ENCODE peak calls at places on chromosomes 4 and X, in nine cellular contexts. V, K, T, D, G, Y, A, U and P are unnamed samples.

GRCh38 chr4:185357220-185357619 is 38.5 kb downstream of the LRP2BP start:
- DNase-seq in V (no peak), K (no peak), T (peak), D (no peak), G (no peak), Y (no peak), A (no peak), U (no peak), P (no peak)

GRCh38 chr4:26242451-26242850 is 78.4 kb upstream of the RBPJ start:
- DNase-seq in V (peak), K (no peak), T (no peak), D (no peak), G (no peak), Y (no peak), A (no peak), U (no peak), P (no peak)

GRCh38 chrX:65677954-65678469 is 10.6 kb downstream of the MSN start:
- DNase-seq in V (peak), K (no peak), T (no peak), D (no peak), G (peak), Y (no peak), A (no peak), U (peak), P (no peak)

GRCh38 chrX:122582280-122582679 is 601.8 kb upstream of the GRIA3 start:
- DNase-seq in V (peak), K (no peak), T (no peak), D (no peak), G (no peak), Y (no peak), A (no peak), U (no peak), P (no peak)

GRCh38 chr4:72895408-72895807 is 174.1 kb downstream of the COX18 start:
- DNase-seq in V (no peak), K (no peak), T (no peak), D (no peak), G (no peak), Y (no peak), A (no peak), U (no peak), P (no peak)

GRCh38 chrX:97638621-97639020 is 754.9 kb downstream of the RPA4 start:
- DNase-seq in V (no peak), K (no peak), T (no peak), D (no peak), G (no peak), Y (no peak), A (no peak), U (no peak), P (no peak)

GRCh38 chr4:89284828-89285227 is 22.8 kb downstream of the GPRIN3 start:
- DNase-seq in V (no peak), K (no peak), T (peak), D (no peak), G (peak), Y (no peak), A (no peak), U (no peak), P (no peak)

GRCh38 chr4:96347582-96347981 is 507.7 kb downstream of the PDHA2 start:
- DNase-seq in V (no peak), K (no peak), T (peak), D (no peak), G (no peak), Y (no peak), A (no peak), U (no peak), P (no peak)

GRCh38 chr4:145888393-145888792 is 50.2 kb downstream of the ZNF827 start:
- DNase-seq in V (no peak), K (no peak), T (no peak), D (no peak), G (no peak), Y (no peak), A (no peak), U (no peak), P (no peak)

GRCh38 chr4:43277003-43277402 is 384.5 kb downstream of the GRXCR1 start:
- DNase-seq in V (peak), K (no peak), T (no peak), D (no peak), G (no peak), Y (no peak), A (no peak), U (no peak), P (no peak)

GRCh38 chr4:157075811-157076577 is at the start of gene GLRB:
- DNase-seq in V (no peak), K (no peak), T (no peak), D (no peak), G (peak), Y (no peak), A (no peak), U (peak), P (no peak)

GRCh38 chr4:81807927-81808672 is 336.4 kb upstream of the RASGEF1B start:
- DNase-seq in V (no peak), K (no peak), T (peak), D (no peak), G (peak), Y (no peak), A (no peak), U (no peak), P (peak)

GRCh38 chrX:133415276-133416105 is at the start of gene GPC4:
- DNase-seq in V (peak), K (no peak), T (peak), D (peak), G (peak), Y (no peak), A (peak), U (peak), P (no peak)

GRCh38 chrX:72652132-72652531 is 62.0 kb downstream of the PHKA1 start:
- DNase-seq in V (no peak), K (no peak), T (no peak), D (no peak), G (no peak), Y (no peak), A (no peak), U (no peak), P (no peak)

GRCh38 chrX:149804102-149804501 is 22.4 kb downstream of the MAGEA9 start:
- DNase-seq in V (no peak), K (no peak), T (no peak), D (no peak), G (no peak), Y (no peak), A (no peak), U (no peak), P (no peak)

GRCh38 chr4:183610613-183611012 is 48.4 kb downstream of the RWDD4 start:
- DNase-seq in V (peak), K (no peak), T (no peak), D (no peak), G (no peak), Y (no peak), A (no peak), U (no peak), P (no peak)

GRCh38 chr4:92100980-92101379 is 202.8 kb upstream of the GRID2 start:
- DNase-seq in V (no peak), K (no peak), T (peak), D (no peak), G (no peak), Y (no peak), A (no peak), U (no peak), P (no peak)

GRCh38 chrX:20498851-20499635 is 232.3 kb upstream of the RPS6KA3 start:
- DNase-seq in V (no peak), K (no peak), T (no peak), D (no peak), G (no peak), Y (no peak), A (no peak), U (no peak), P (no peak)

GRCh38 chrX:64204252-64204651 is 1.3 kb downstream of the AMER1 start:
- DNase-seq in V (peak), K (no peak), T (no peak), D (no peak), G (no peak), Y (no peak), A (no peak), U (peak), P (no peak)

GRCh38 chr4:5330339-5330738 is 279.1 kb downstream of the STK32B start:
- DNase-seq in V (no peak), K (no peak), T (no peak), D (no peak), G (no peak), Y (no peak), A (no peak), U (no peak), P (no peak)